ENCODE peak calls at places on chromosomes 3 and 15, in seven cellular contexts. One of them, this sample, is unnamed.

GRCh38 chr3:195060531-195061385 is 210.2 kb downstream of the XXYLT1 start:
- DNase-seq in K562: no peak
- DNase-seq in HepG2: no peak
- DNase-seq in H1: no peak
- DNase-seq in SK-N-SH: peak; percentile 63
- DNase-seq in GM12878: no peak
- DNase-seq in HCT116: no peak
- DNase-seq in this sample: no peak

GRCh38 chr3:144394052-144394451 is 422.4 kb downstream of the DIPK2A start:
- DNase-seq in K562: no peak
- DNase-seq in HepG2: no peak
- DNase-seq in H1: no peak
- DNase-seq in SK-N-SH: no peak
- DNase-seq in GM12878: no peak
- DNase-seq in HCT116: no peak
- DNase-seq in this sample: no peak

GRCh38 chr3:128585189-128585588 is 65.4 kb downstream of the RPN1 start:
- DNase-seq in K562: peak; percentile 70
- DNase-seq in HepG2: no peak
- DNase-seq in H1: no peak
- DNase-seq in SK-N-SH: no peak
- DNase-seq in GM12878: no peak
- DNase-seq in HCT116: no peak
- DNase-seq in this sample: no peak

GRCh38 chr15:75840659-75841058 is 2.6 kb upstream of the UBE2Q2 start:
- DNase-seq in K562: no peak
- DNase-seq in HepG2: no peak
- DNase-seq in H1: no peak
- DNase-seq in SK-N-SH: peak; percentile 20
- DNase-seq in GM12878: no peak
- DNase-seq in HCT116: no peak
- DNase-seq in this sample: peak; percentile 13

GRCh38 chr3:128496602-128497304 is 3.8 kb upstream of the GATA2 start:
- DNase-seq in K562: peak; percentile 67
- DNase-seq in HepG2: no peak
- DNase-seq in H1: no peak
- DNase-seq in SK-N-SH: peak; percentile 73
- DNase-seq in GM12878: no peak
- DNase-seq in HCT116: no peak
- DNase-seq in this sample: no peak

GRCh38 chr3:56917740-56918568 is 116.2 kb upstream of the ARHGEF3 start:
- DNase-seq in K562: no peak
- DNase-seq in HepG2: no peak
- DNase-seq in H1: no peak
- DNase-seq in SK-N-SH: no peak
- DNase-seq in GM12878: peak; percentile 84
- DNase-seq in HCT116: no peak
- DNase-seq in this sample: no peak

GRCh38 chr3:121758727-121759450 is 9.3 kb upstream of the GOLGB1 start:
- DNase-seq in K562: no peak
- DNase-seq in HepG2: no peak
- DNase-seq in H1: no peak
- DNase-seq in SK-N-SH: no peak
- DNase-seq in GM12878: no peak
- DNase-seq in HCT116: no peak
- DNase-seq in this sample: no peak

GRCh38 chr3:134985841-134986520 is 190.9 kb downstream of the EPHB1 start:
- DNase-seq in K562: no peak
- DNase-seq in HepG2: no peak
- DNase-seq in H1: no peak
- DNase-seq in SK-N-SH: no peak
- DNase-seq in GM12878: no peak
- DNase-seq in HCT116: no peak
- DNase-seq in this sample: no peak

GRCh38 chr3:59127071-59127470 is 77.2 kb upstream of the CFAP20DC start:
- DNase-seq in K562: no peak
- DNase-seq in HepG2: no peak
- DNase-seq in H1: no peak
- DNase-seq in SK-N-SH: peak; percentile 21
- DNase-seq in GM12878: no peak
- DNase-seq in HCT116: no peak
- DNase-seq in this sample: no peak

GRCh38 chr15:55277116-55277564 is 12.5 kb downstream of the RAB27A start:
- DNase-seq in K562: no peak
- DNase-seq in HepG2: no peak
- DNase-seq in H1: no peak
- DNase-seq in SK-N-SH: no peak
- DNase-seq in GM12878: peak; percentile 84
- DNase-seq in HCT116: no peak
- DNase-seq in this sample: no peak

GRCh38 chr15:69998541-69999391 is 99.0 kb downstream of the TLE3 start:
- DNase-seq in K562: no peak
- DNase-seq in HepG2: no peak
- DNase-seq in H1: no peak
- DNase-seq in SK-N-SH: no peak
- DNase-seq in GM12878: no peak
- DNase-seq in HCT116: no peak
- DNase-seq in this sample: no peak

GRCh38 chr3:43950775-43951174 is 260.0 kb downstream of the ABHD5 start:
- DNase-seq in K562: no peak
- DNase-seq in HepG2: no peak
- DNase-seq in H1: no peak
- DNase-seq in SK-N-SH: no peak
- DNase-seq in GM12878: no peak
- DNase-seq in HCT116: no peak
- DNase-seq in this sample: no peak

GRCh38 chr3:189824629-189825312 is 193.6 kb downstream of the TP63 start:
- DNase-seq in K562: no peak
- DNase-seq in HepG2: no peak
- DNase-seq in H1: no peak
- DNase-seq in SK-N-SH: no peak
- DNase-seq in GM12878: no peak
- DNase-seq in HCT116: no peak
- DNase-seq in this sample: no peak

GRCh38 chr3:11306815-11307589 is 34.8 kb downstream of the ATG7 start:
- DNase-seq in K562: no peak
- DNase-seq in HepG2: no peak
- DNase-seq in H1: no peak
- DNase-seq in SK-N-SH: no peak
- DNase-seq in GM12878: no peak
- DNase-seq in HCT116: no peak
- DNase-seq in this sample: no peak

GRCh38 chr3:136838641-136839555 is 20.0 kb downstream of the SLC35G2 start:
- DNase-seq in K562: peak; percentile 62
- DNase-seq in HepG2: no peak
- DNase-seq in H1: no peak
- DNase-seq in SK-N-SH: no peak
- DNase-seq in GM12878: no peak
- DNase-seq in HCT116: no peak
- DNase-seq in this sample: no peak

GRCh38 chr3:26997226-26997625 is 372.0 kb downstream of the NEK10 start:
- DNase-seq in K562: no peak
- DNase-seq in HepG2: no peak
- DNase-seq in H1: no peak
- DNase-seq in SK-N-SH: no peak
- DNase-seq in GM12878: no peak
- DNase-seq in HCT116: no peak
- DNase-seq in this sample: no peak

GRCh38 chr3:185176756-185177359 is 24.0 kb upstream of the C3orf70 start:
- DNase-seq in K562: peak; percentile 66
- DNase-seq in HepG2: peak; percentile 36
- DNase-seq in H1: no peak
- DNase-seq in SK-N-SH: peak; percentile 37
- DNase-seq in GM12878: no peak
- DNase-seq in HCT116: peak; percentile 8
- DNase-seq in this sample: peak; percentile 72

GRCh38 chr3:12967751-12968209 is 105.4 kb downstream of the IQSEC1 start:
- DNase-seq in K562: peak; percentile 92
- DNase-seq in HepG2: peak; percentile 88
- DNase-seq in H1: peak; percentile 60
- DNase-seq in SK-N-SH: peak; percentile 100
- DNase-seq in GM12878: no peak
- DNase-seq in HCT116: peak; percentile 66
- DNase-seq in this sample: peak; percentile 99

GRCh38 chr15:70474682-70475438 is 288.5 kb downstream of the UACA start:
- DNase-seq in K562: no peak
- DNase-seq in HepG2: no peak
- DNase-seq in H1: no peak
- DNase-seq in SK-N-SH: no peak
- DNase-seq in GM12878: no peak
- DNase-seq in HCT116: peak; percentile 82
- DNase-seq in this sample: peak; percentile 92

GRCh38 chr3:27617552-27617951 is 104.6 kb downstream of the EOMES start:
- DNase-seq in K562: no peak
- DNase-seq in HepG2: no peak
- DNase-seq in H1: no peak
- DNase-seq in SK-N-SH: no peak
- DNase-seq in GM12878: no peak
- DNase-seq in HCT116: no peak
- DNase-seq in this sample: no peak

GRCh38 chr15:71883447-71883846 is 73.1 kb downstream of the NR2E3 start:
- DNase-seq in K562: no peak
- DNase-seq in HepG2: no peak
- DNase-seq in H1: no peak
- DNase-seq in SK-N-SH: no peak
- DNase-seq in GM12878: peak; percentile 20
- DNase-seq in HCT116: no peak
- DNase-seq in this sample: no peak

GRCh38 chr15:91961357-91961756 is 107.8 kb downstream of the SLCO3A1 start:
- DNase-seq in K562: no peak
- DNase-seq in HepG2: no peak
- DNase-seq in H1: no peak
- DNase-seq in SK-N-SH: no peak
- DNase-seq in GM12878: no peak
- DNase-seq in HCT116: no peak
- DNase-seq in this sample: no peak

GRCh38 chr3:69439683-69440270 is 53.9 kb upstream of the FRMD4B start:
- DNase-seq in K562: peak; percentile 3
- DNase-seq in HepG2: peak; percentile 3
- DNase-seq in H1: no peak
- DNase-seq in SK-N-SH: no peak
- DNase-seq in GM12878: peak; percentile 16
- DNase-seq in HCT116: peak; percentile 16
- DNase-seq in this sample: no peak

GRCh38 chr3:60186359-60186758 is 1064.9 kb downstream of the FHIT start:
- DNase-seq in K562: no peak
- DNase-seq in HepG2: no peak
- DNase-seq in H1: no peak
- DNase-seq in SK-N-SH: no peak
- DNase-seq in GM12878: no peak
- DNase-seq in HCT116: no peak
- DNase-seq in this sample: no peak

GRCh38 chr3:60182697-60183096 is 1068.6 kb downstream of the FHIT start:
- DNase-seq in K562: no peak
- DNase-seq in HepG2: no peak
- DNase-seq in H1: no peak
- DNase-seq in SK-N-SH: no peak
- DNase-seq in GM12878: no peak
- DNase-seq in HCT116: no peak
- DNase-seq in this sample: no peak

GRCh38 chr3:60189304-60189703 is 1061.9 kb downstream of the FHIT start:
- DNase-seq in K562: peak; percentile 3
- DNase-seq in HepG2: no peak
- DNase-seq in H1: no peak
- DNase-seq in SK-N-SH: no peak
- DNase-seq in GM12878: no peak
- DNase-seq in HCT116: no peak
- DNase-seq in this sample: no peak

GRCh38 chr3:60188803-60189202 is 1062.4 kb downstream of the FHIT start:
- DNase-seq in K562: no peak
- DNase-seq in HepG2: no peak
- DNase-seq in H1: no peak
- DNase-seq in SK-N-SH: no peak
- DNase-seq in GM12878: no peak
- DNase-seq in HCT116: no peak
- DNase-seq in this sample: no peak

GRCh38 chr3:60185161-60185560 is 1066.1 kb downstream of the FHIT start:
- DNase-seq in K562: no peak
- DNase-seq in HepG2: no peak
- DNase-seq in H1: no peak
- DNase-seq in SK-N-SH: no peak
- DNase-seq in GM12878: no peak
- DNase-seq in HCT116: no peak
- DNase-seq in this sample: no peak
- TF ChIP-seq JUND in K562: no peak
- TF ChIP-seq JUND in HepG2: no peak
- TF ChIP-seq JUND in H1: no peak
- TF ChIP-seq JUND in SK-N-SH: no peak
- TF ChIP-seq JUND in GM12878: no peak
- TF ChIP-seq JUND in HCT116: no peak
- TF ChIP-seq JUND in this sample: no peak

DNA sequence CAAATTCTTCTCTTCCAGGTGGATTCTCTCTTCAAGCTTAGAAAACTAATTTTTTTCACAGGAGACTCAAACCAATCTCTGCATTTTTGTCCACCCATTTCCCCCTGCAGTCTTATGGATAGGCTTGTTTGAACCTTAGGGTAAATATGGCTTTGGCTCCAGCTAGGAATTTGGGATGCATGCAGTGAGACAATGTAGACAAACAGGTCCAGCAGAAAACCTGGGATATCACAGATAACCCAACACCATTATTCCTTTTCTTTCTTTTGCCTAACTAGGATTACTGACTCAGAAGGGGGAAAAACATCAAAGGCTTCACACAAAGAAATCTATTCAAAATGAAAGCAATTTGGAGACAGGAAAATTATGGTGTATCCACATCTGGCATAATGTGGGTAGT is 11.2 kb upstream of the SEMA5B start:
- DNase-seq in K562: no peak
- DNase-seq in HepG2: no peak
- DNase-seq in H1: no peak
- DNase-seq in SK-N-SH: no peak
- DNase-seq in GM12878: no peak
- DNase-seq in HCT116: no peak
- DNase-seq in this sample: no peak
- TF ChIP-seq JUND in K562: no peak
- TF ChIP-seq JUND in HepG2: no peak
- TF ChIP-seq JUND in H1: no peak
- TF ChIP-seq JUND in SK-N-SH: no peak
- TF ChIP-seq JUND in GM12878: no peak
- TF ChIP-seq JUND in HCT116: no peak
- TF ChIP-seq JUND in this sample: no peak

DNA sequence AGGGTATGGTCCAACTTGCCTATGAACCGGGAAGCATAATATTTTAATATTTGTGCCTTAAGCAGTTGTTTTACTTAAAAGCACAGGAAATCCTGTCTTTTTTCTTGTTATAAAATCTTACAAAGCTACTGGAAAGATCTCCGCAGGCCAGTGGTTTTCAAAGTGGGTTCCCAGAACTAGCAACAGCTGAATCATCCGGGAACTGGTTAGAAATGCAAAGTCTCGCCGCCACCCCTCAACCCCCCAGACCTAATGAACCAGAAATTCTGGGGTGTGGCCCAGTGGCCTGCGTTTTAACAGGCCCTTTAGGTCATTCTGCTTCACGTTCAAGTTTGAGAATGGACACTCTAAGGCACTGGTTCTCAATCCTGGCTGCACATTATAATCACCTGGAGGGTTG is 74.7 kb downstream of the PDZRN3 start:
- DNase-seq in K562: no peak
- DNase-seq in HepG2: no peak
- DNase-seq in H1: no peak
- DNase-seq in SK-N-SH: no peak
- DNase-seq in GM12878: no peak
- DNase-seq in HCT116: no peak
- DNase-seq in this sample: no peak
- TF ChIP-seq JUND in K562: no peak
- TF ChIP-seq JUND in HepG2: no peak
- TF ChIP-seq JUND in H1: no peak
- TF ChIP-seq JUND in SK-N-SH: no peak
- TF ChIP-seq JUND in GM12878: no peak
- TF ChIP-seq JUND in HCT116: no peak
- TF ChIP-seq JUND in this sample: no peak

GRCh38 chr3:157129782-157130137 is 30.2 kb downstream of the CCNL1 start:
- DNase-seq in K562: no peak
- DNase-seq in HepG2: no peak
- DNase-seq in H1: no peak
- DNase-seq in SK-N-SH: no peak
- DNase-seq in GM12878: no peak
- DNase-seq in HCT116: peak; percentile 74
- DNase-seq in this sample: no peak
- TF ChIP-seq JUND in K562: no peak
- TF ChIP-seq JUND in HepG2: no peak
- TF ChIP-seq JUND in H1: no peak
- TF ChIP-seq JUND in SK-N-SH: no peak
- TF ChIP-seq JUND in GM12878: no peak
- TF ChIP-seq JUND in HCT116: no peak
- TF ChIP-seq JUND in this sample: no peak